ENCODE peak calls at places on chromosomes 16 and 17, in five cellular contexts. W is foreskin fibroblast, G is substantia nigra, P is LoVo, S is body of pancreas. B is an unnamed sample.

GRCh38 chr16:6777624-6778023 is 555.0 kb upstream of the RBFOX1 start:
- DNase-seq in W (no peak), G (no peak), P (no peak), S (no peak), B (no peak)

GRCh38 chr17:46984341-46984740 is 5.3 kb upstream of the RPRML start:
- DNase-seq in W (no peak), G (no peak), P (no peak), S (peak), B (no peak)

GRCh38 chr17:40498281-40499084 is 2.9 kb downstream of the TNS4 start:
- DNase-seq in W (peak), G (no peak), P (no peak), S (no peak), B (no peak)

GRCh38 chr17:81150379-81151038 is 14.8 kb upstream of the PVALEF start:
- DNase-seq in W (no peak), G (no peak), P (no peak), S (no peak), B (no peak)

GRCh38 chr16:1117169-1117900 is 21.3 kb upstream of the C1QTNF8 start:
- DNase-seq in W (no peak), G (no peak), P (no peak), S (no peak), B (no peak)

GRCh38 chr16:1335996-1336395 is 2.6 kb downstream of the BAIAP3 start:
- DNase-seq in W (no peak), G (no peak), P (no peak), S (no peak), B (no peak)

GRCh38 chr17:30241051-30241450 is 5.6 kb upstream of the SLC6A4 start:
- DNase-seq in W (no peak), G (no peak), P (no peak), S (no peak), B (no peak)

GRCh38 chr16:81610144-81610842 is 165.7 kb downstream of the CMIP start:
- DNase-seq in W (peak), G (no peak), P (no peak), S (peak), B (peak)

GRCh38 chr16:3051489-3051888 is 5.1 kb downstream of the MMP25 start:
- DNase-seq in W (no peak), G (no peak), P (no peak), S (no peak), B (no peak)

GRCh38 chr17:330993-331701 is 21.5 kb downstream of the RPH3AL start:
- DNase-seq in W (no peak), G (no peak), P (no peak), S (peak), B (peak)

GRCh38 chr17:30212750-30213149 is 22.7 kb downstream of the SLC6A4 start:
- DNase-seq in W (no peak), G (no peak), P (no peak), S (no peak), B (no peak)